ENCODE peak calls at places on chromosomes 2 and 18, in five cellular contexts. D is foreskin fibroblast; G is GM13977; R is activated CD8-positive, alpha-beta memory T cell treated with anti-CD3 and anti-CD28 coated beads for 1 hour; P is nephron progenitor cell. X is an unnamed sample.

GRCh38 chr2:226771067-226771466 is 28.6 kb downstream of the IRS1 start:
- DNase-seq in R (no peak), D (no peak), G (no peak), P (no peak), X (no peak)

GRCh38 chr18:32724071-32724696 is 48.6 kb downstream of the KLHL14 start:
- DNase-seq in G (no peak), R (no peak), D (no peak), P (no peak), X (no peak)

GRCh38 chr2:79432731-79433146 is 80.1 kb upstream of the CTNNA2 start:
- DNase-seq in P (no peak), G (no peak), R (no peak), D (no peak), X (peak)

GRCh38 chr2:239950144-239950920 is 74.8 kb downstream of the NDUFA10 start:
- DNase-seq in R (no peak), G (no peak), P (no peak), D (no peak), X (no peak)

GRCh38 chr2:224838335-224838734 is 122.2 kb upstream of the CCDC195 start:
- DNase-seq in R (no peak), D (peak), P (no peak), G (no peak), X (no peak)

GRCh38 chr18:72848534-72849237 is 19.1 kb downstream of the NETO1 start:
- DNase-seq in P (no peak), G (no peak), D (no peak), R (no peak), X (no peak)

GRCh38 chr2:213016984-213017351 is 134.4 kb downstream of the IKZF2 start:
- DNase-seq in R (no peak), D (no peak), P (no peak), G (no peak), X (no peak)

GRCh38 chr2:218186355-218186766 is 19.6 kb upstream of the CXCR1 start:
- DNase-seq in G (peak), P (peak), R (peak), D (peak), X (peak)

GRCh38 chr18:46794607-46795006 is 37.8 kb upstream of the ST8SIA5 start:
- DNase-seq in D (no peak), R (no peak), G (no peak), P (no peak), X (no peak)

GRCh38 chr2:46225150-46225480 is 72.1 kb upstream of the EPAS1 start:
- DNase-seq in P (no peak), R (no peak), G (no peak), D (no peak), X (no peak)

GRCh38 chr2:193523662-193524061 is 1328.9 kb upstream of the TMEFF2 start:
- DNase-seq in D (peak), R (no peak), P (no peak), G (no peak), X (no peak)

GRCh38 chr2:30113617-30114293 is 33.1 kb upstream of the YPEL5 start:
- DNase-seq in P (no peak), G (no peak), D (peak), R (no peak), X (no peak)